ENCODE peak calls at places on chromosome 16, in nine cellular contexts. B is astrocyte of the spinal cord; K is T-helper 2 cell; Y is GM06990; C is HTR-8/SVneo; O is astrocyte of the cerebellum; L is mucosa of descending colon; Z is left lung; U is activated naive CD4-positive, alpha-beta T cell. Q is an unnamed sample.

GRCh38 chr16:84683691-84684591 is 15.9 kb upstream of the USP10 start:
- DNase-seq in B (no peak), O (no peak), Y (no peak), C (no peak), L (no peak), U (no peak), K (no peak), Z (no peak), Q (no peak)

GRCh38 chr16:3235856-3236669 is 1.1 kb upstream of the ZNF200 start:
- DNase-seq in C (no peak), L (peak), Y (no peak), K (no peak), Z (peak), U (no peak), B (no peak), O (no peak), Q (peak)

GRCh38 chr16:28915181-28915580 is 9.9 kb downstream of the RABEP2 start:
- DNase-seq in K (no peak), L (no peak), Z (no peak), U (no peak), B (peak), Y (no peak), C (no peak), O (no peak), Q (no peak)

GRCh38 chr16:20740007-20740883 is 1.4 kb downstream of the THUMPD1 start:
- DNase-seq in K (no peak), B (peak), Z (no peak), L (no peak), U (no peak), C (no peak), O (no peak), Y (no peak), Q (no peak)

GRCh38 chr16:29745126-29745852 is 501 bp downstream of the C16orf54 start:
- DNase-seq in Y (peak), Z (peak), L (peak), C (no peak), B (no peak), K (peak), U (peak), O (no peak), Q (no peak)

GRCh38 chr16:3413730-3414379 is 12.8 kb downstream of the ZNF174 start:
- DNase-seq in B (no peak), Y (no peak), C (no peak), O (no peak), L (no peak), U (no peak), K (no peak), Z (no peak), Q (no peak)

GRCh38 chr16:27346818-27347217 is 33.0 kb downstream of the IL4R start:
- DNase-seq in L (no peak), B (no peak), Z (no peak), K (no peak), C (no peak), U (no peak), Y (no peak), O (no peak), Q (no peak)

GRCh38 chr16:74563828-74564263 is 43.1 kb downstream of the GLG1 start:
- DNase-seq in Z (no peak), Y (no peak), L (no peak), O (no peak), B (peak), U (no peak), K (no peak), C (no peak), Q (no peak)

GRCh38 chr16:10356870-10357842 is 28.7 kb upstream of the ATF7IP2 start:
- DNase-seq in B (no peak), O (no peak), U (no peak), Y (no peak), L (no peak), Z (no peak), K (no peak), C (no peak), Q (peak)

GRCh38 chr16:54135361-54136275 is 151.0 kb downstream of the IRX3 start:
- DNase-seq in C (peak), Z (no peak), U (no peak), O (peak), B (peak), Y (no peak), K (no peak), L (no peak), Q (no peak)

GRCh38 chr16:69114346-69114975 is 9.0 kb downstream of the HAS3 start:
- DNase-seq in U (no peak), B (no peak), K (no peak), Z (no peak), L (peak), C (no peak), O (no peak), Y (no peak), Q (no peak)

GRCh38 chr16:58518083-58518979 is 3.0 kb downstream of the SETD6 start:
- DNase-seq in U (no peak), B (no peak), C (no peak), L (no peak), K (no peak), Z (no peak), Y (no peak), O (no peak), Q (no peak)

GRCh38 chr16:26717826-26718225 is 348.9 kb upstream of the C16orf82 start:
- DNase-seq in K (no peak), C (no peak), Z (no peak), L (no peak), Y (no peak), O (no peak), B (no peak), U (no peak), Q (no peak)

GRCh38 chr16:69465083-69465721 is 40.8 kb downstream of the CYB5B start:
- DNase-seq in Y (peak), B (peak), K (no peak), C (no peak), O (peak), U (no peak), L (no peak), Z (no peak), Q (peak)

GRCh38 chr16:48499822-48500440 is 110.0 kb downstream of the N4BP1 start:
- DNase-seq in B (peak), K (no peak), O (peak), C (no peak), U (no peak), Z (no peak), Y (no peak), L (no peak), Q (no peak)

GRCh38 chr16:627458-628239 is 3.1 kb upstream of the WFIKKN1 start:
- DNase-seq in K (no peak), U (no peak), B (no peak), Z (peak), O (no peak), L (peak), Y (no peak), C (no peak), Q (no peak)

GRCh38 chr16:58198022-58198683 is at the start of gene CSNK2A2:
- DNase-seq in Z (peak), L (peak), Y (peak), C (peak), U (peak), K (peak), O (peak), B (peak), Q (no peak)

GRCh38 chr16:72637306-72637705 is 410.6 kb downstream of the ZFHX3 start:
- DNase-seq in U (no peak), O (peak), K (no peak), C (peak), Y (no peak), Z (no peak), B (peak), L (no peak), Q (no peak)

GRCh38 chr16:10405386-10405939 is 19.6 kb downstream of the ATF7IP2 start:
- DNase-seq in C (no peak), L (no peak), U (no peak), Z (no peak), B (peak), K (no peak), O (peak), Y (no peak), Q (peak)